ENCODE peak calls at places on chromosome 16, in nine cellular contexts. One of them, this sample, is unnamed.

GRCh38 chr16:23907457-23907902 is 71.7 kb downstream of the PRKCB start:
- DNase-seq in cardiac muscle cell: no peak
- DNase-seq in epithelial cell of esophagus: no peak
- DNase-seq in endodermal cell: peak; percentile 48
- DNase-seq in brain microvascular endothelial cell: no peak
- DNase-seq in AG04449: no peak
- DNase-seq in gastrocnemius medialis: no peak
- DNase-seq in GM12865: no peak
- DNase-seq in foreskin fibroblast: no peak
- DNase-seq in this sample: no peak

GRCh38 chr16:78925071-78925714 is 675.3 kb downstream of the MAF start:
- DNase-seq in endodermal cell: peak; percentile 74
- DNase-seq in AG04449: no peak
- DNase-seq in cardiac muscle cell: peak; percentile 23
- DNase-seq in GM12865: peak; percentile 20
- DNase-seq in epithelial cell of esophagus: peak; percentile 5
- DNase-seq in brain microvascular endothelial cell: no peak
- DNase-seq in foreskin fibroblast: no peak
- DNase-seq in gastrocnemius medialis: peak; percentile 30
- DNase-seq in this sample: no peak

GRCh38 chr16:73171901-73172619 is 124.1 kb upstream of the ZFHX3 start:
- DNase-seq in brain microvascular endothelial cell: no peak
- DNase-seq in epithelial cell of esophagus: no peak
- DNase-seq in foreskin fibroblast: no peak
- DNase-seq in cardiac muscle cell: no peak
- DNase-seq in GM12865: no peak
- DNase-seq in gastrocnemius medialis: no peak
- DNase-seq in AG04449: no peak
- DNase-seq in endodermal cell: peak; percentile 71
- DNase-seq in this sample: no peak

GRCh38 chr16:48531011-48531962 is 78.7 kb downstream of the N4BP1 start:
- DNase-seq in endodermal cell: peak; percentile 32
- DNase-seq in brain microvascular endothelial cell: no peak
- DNase-seq in cardiac muscle cell: no peak
- DNase-seq in GM12865: no peak
- DNase-seq in AG04449: no peak
- DNase-seq in gastrocnemius medialis: no peak
- DNase-seq in foreskin fibroblast: peak; percentile 71
- DNase-seq in epithelial cell of esophagus: no peak
- DNase-seq in this sample: no peak

GRCh38 chr16:49838639-49839461 is 17.1 kb downstream of the ZNF423 start:
- DNase-seq in GM12865: no peak
- DNase-seq in cardiac muscle cell: no peak
- DNase-seq in epithelial cell of esophagus: no peak
- DNase-seq in brain microvascular endothelial cell: no peak
- DNase-seq in gastrocnemius medialis: no peak
- DNase-seq in foreskin fibroblast: no peak
- DNase-seq in endodermal cell: peak; percentile 77
- DNase-seq in AG04449: no peak
- DNase-seq in this sample: no peak

GRCh38 chr16:79173101-79173500 is 427.4 kb downstream of the MAF start:
- DNase-seq in GM12865: no peak
- DNase-seq in endodermal cell: no peak
- DNase-seq in cardiac muscle cell: no peak
- DNase-seq in AG04449: no peak
- DNase-seq in brain microvascular endothelial cell: no peak
- DNase-seq in foreskin fibroblast: no peak
- DNase-seq in gastrocnemius medialis: no peak
- DNase-seq in epithelial cell of esophagus: no peak
- DNase-seq in this sample: no peak

GRCh38 chr16:89289428-89290395 is 72.2 kb downstream of the ZNF778 start:
- DNase-seq in AG04449: no peak
- DNase-seq in gastrocnemius medialis: peak; percentile 68
- DNase-seq in GM12865: peak; percentile 65
- DNase-seq in brain microvascular endothelial cell: peak; percentile 54
- DNase-seq in foreskin fibroblast: peak; percentile 63
- DNase-seq in epithelial cell of esophagus: peak; percentile 66
- DNase-seq in cardiac muscle cell: peak; percentile 82
- DNase-seq in endodermal cell: peak; percentile 95
- DNase-seq in this sample: no peak

GRCh38 chr16:71426069-71426879 is 15.6 kb downstream of the TLE7 start:
- DNase-seq in foreskin fibroblast: peak; percentile 67
- DNase-seq in AG04449: peak; percentile 67
- DNase-seq in brain microvascular endothelial cell: peak; percentile 94
- DNase-seq in cardiac muscle cell: peak; percentile 56
- DNase-seq in gastrocnemius medialis: no peak
- DNase-seq in endodermal cell: peak; percentile 98
- DNase-seq in GM12865: peak; percentile 89
- DNase-seq in epithelial cell of esophagus: peak; percentile 93
- DNase-seq in this sample: no peak

GRCh38 chr16:30923554-30924085 is at the start of gene FBXL19:
- DNase-seq in epithelial cell of esophagus: no peak
- DNase-seq in cardiac muscle cell: peak; percentile 78
- DNase-seq in foreskin fibroblast: no peak
- DNase-seq in AG04449: no peak
- DNase-seq in gastrocnemius medialis: no peak
- DNase-seq in GM12865: no peak
- DNase-seq in brain microvascular endothelial cell: no peak
- DNase-seq in endodermal cell: peak; percentile 88
- DNase-seq in this sample: no peak

GRCh38 chr16:54287018-54287757 is 601 bp upstream of the IRX3 start:
- DNase-seq in brain microvascular endothelial cell: no peak
- DNase-seq in gastrocnemius medialis: no peak
- DNase-seq in AG04449: no peak
- DNase-seq in cardiac muscle cell: no peak
- DNase-seq in endodermal cell: peak; percentile 92
- DNase-seq in foreskin fibroblast: no peak
- DNase-seq in GM12865: no peak
- DNase-seq in epithelial cell of esophagus: no peak
- DNase-seq in this sample: peak; percentile 67

GRCh38 chr16:2831203-2831602 is 1.1 kb downstream of the ZG16B start:
- DNase-seq in foreskin fibroblast: no peak
- DNase-seq in AG04449: no peak
- DNase-seq in endodermal cell: no peak
- DNase-seq in epithelial cell of esophagus: no peak
- DNase-seq in GM12865: no peak
- DNase-seq in gastrocnemius medialis: no peak
- DNase-seq in brain microvascular endothelial cell: no peak
- DNase-seq in cardiac muscle cell: no peak
- DNase-seq in this sample: peak; percentile 62

GRCh38 chr16:2828876-2829430 is 1.1 kb upstream of the ZG16B start:
- DNase-seq in GM12865: no peak
- DNase-seq in epithelial cell of esophagus: no peak
- DNase-seq in gastrocnemius medialis: no peak
- DNase-seq in brain microvascular endothelial cell: no peak
- DNase-seq in foreskin fibroblast: no peak
- DNase-seq in AG04449: no peak
- DNase-seq in endodermal cell: no peak
- DNase-seq in cardiac muscle cell: no peak
- DNase-seq in this sample: no peak

GRCh38 chr16:2829501-2830354 is at the start of gene ZG16B:
- DNase-seq in cardiac muscle cell: no peak
- DNase-seq in foreskin fibroblast: no peak
- DNase-seq in brain microvascular endothelial cell: no peak
- DNase-seq in AG04449: no peak
- DNase-seq in gastrocnemius medialis: no peak
- DNase-seq in GM12865: peak; percentile 44
- DNase-seq in endodermal cell: no peak
- DNase-seq in epithelial cell of esophagus: peak; percentile 18
- DNase-seq in this sample: no peak

GRCh38 chr16:2828521-2828840 is 1.6 kb upstream of the ZG16B start:
- DNase-seq in brain microvascular endothelial cell: no peak
- DNase-seq in GM12865: no peak
- DNase-seq in endodermal cell: no peak
- DNase-seq in epithelial cell of esophagus: no peak
- DNase-seq in AG04449: no peak
- DNase-seq in cardiac muscle cell: no peak
- DNase-seq in gastrocnemius medialis: no peak
- DNase-seq in foreskin fibroblast: no peak
- DNase-seq in this sample: no peak

GRCh38 chr16:2830355-2830695 is 222 bp downstream of the ZG16B start:
- DNase-seq in cardiac muscle cell: no peak
- DNase-seq in GM12865: no peak
- DNase-seq in gastrocnemius medialis: no peak
- DNase-seq in AG04449: no peak
- DNase-seq in brain microvascular endothelial cell: no peak
- DNase-seq in endodermal cell: no peak
- DNase-seq in foreskin fibroblast: no peak
- DNase-seq in epithelial cell of esophagus: no peak
- DNase-seq in this sample: no peak
- H3K4me3 ChIP-seq in cardiac muscle cell: no peak overlapping the region
- H3K4me3 ChIP-seq in GM12865: peak overlapping the region; percentile 50
- H3K4me3 ChIP-seq in gastrocnemius medialis: no peak overlapping the region
- H3K4me3 ChIP-seq in AG04449: no peak overlapping the region
- H3K4me3 ChIP-seq in brain microvascular endothelial cell: no peak overlapping the region
- H3K4me3 ChIP-seq in endodermal cell: no peak overlapping the region
- H3K4me3 ChIP-seq in foreskin fibroblast: no peak overlapping the region
- H3K4me3 ChIP-seq in epithelial cell of esophagus: no peak overlapping the region
- H3K4me3 ChIP-seq in this sample: no peak overlapping the region

GRCh38 chr16:3187798-3188674 is at the start of gene OR1F1:
- DNase-seq in AG04449: peak; percentile 44
- DNase-seq in GM12865: peak; percentile 88
- DNase-seq in cardiac muscle cell: peak; percentile 30
- DNase-seq in epithelial cell of esophagus: peak; percentile 69
- DNase-seq in foreskin fibroblast: peak; percentile 67
- DNase-seq in gastrocnemius medialis: no peak
- DNase-seq in endodermal cell: peak; percentile 88
- DNase-seq in brain microvascular endothelial cell: peak; percentile 69
- DNase-seq in this sample: no peak

GRCh38 chr16:3189869-3190268 is 1.9 kb downstream of the OR1F1 start:
- DNase-seq in cardiac muscle cell: no peak
- DNase-seq in epithelial cell of esophagus: no peak
- DNase-seq in AG04449: no peak
- DNase-seq in GM12865: no peak
- DNase-seq in brain microvascular endothelial cell: no peak
- DNase-seq in endodermal cell: peak; percentile 56
- DNase-seq in gastrocnemius medialis: no peak
- DNase-seq in foreskin fibroblast: no peak
- DNase-seq in this sample: no peak

GRCh38 chr16:3188925-3189825 is 1.2 kb downstream of the OR1F1 start:
- DNase-seq in foreskin fibroblast: no peak
- DNase-seq in GM12865: peak; percentile 87
- DNase-seq in brain microvascular endothelial cell: peak; percentile 76
- DNase-seq in epithelial cell of esophagus: peak; percentile 71
- DNase-seq in AG04449: no peak
- DNase-seq in cardiac muscle cell: peak; percentile 61
- DNase-seq in gastrocnemius medialis: no peak
- DNase-seq in endodermal cell: peak; percentile 93
- DNase-seq in this sample: peak; percentile 73

GRCh38 chr16:3186946-3187690 is 886 bp upstream of the OR1F1 start:
- DNase-seq in epithelial cell of esophagus: no peak
- DNase-seq in brain microvascular endothelial cell: no peak
- DNase-seq in cardiac muscle cell: no peak
- DNase-seq in foreskin fibroblast: no peak
- DNase-seq in gastrocnemius medialis: no peak
- DNase-seq in endodermal cell: peak; percentile 53
- DNase-seq in GM12865: no peak
- DNase-seq in AG04449: no peak
- DNase-seq in this sample: no peak

DNA sequence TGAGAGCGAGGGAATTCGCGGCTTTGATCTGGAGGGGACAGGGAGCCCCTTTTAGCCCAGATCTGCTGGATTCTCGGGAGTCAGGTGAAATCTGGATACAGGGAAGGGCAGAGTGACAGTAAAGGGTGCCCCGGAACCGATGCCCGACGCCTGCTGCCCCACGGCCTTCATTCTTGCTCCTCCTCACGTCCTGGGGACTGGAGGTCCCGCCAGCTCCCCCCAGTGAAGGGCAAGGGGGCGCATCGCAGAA is 596 bp downstream of the OR1F1 start:
- DNase-seq in brain microvascular endothelial cell: no peak
- DNase-seq in GM12865: no peak
- DNase-seq in foreskin fibroblast: no peak
- DNase-seq in endodermal cell: no peak
- DNase-seq in epithelial cell of esophagus: no peak
- DNase-seq in cardiac muscle cell: no peak
- DNase-seq in gastrocnemius medialis: no peak
- DNase-seq in AG04449: no peak
- DNase-seq in this sample: no peak
- H3K4me3 ChIP-seq in brain microvascular endothelial cell: peak overlapping the region; percentile 68
- H3K4me3 ChIP-seq in GM12865: peak overlapping the region; percentile 71
- H3K4me3 ChIP-seq in foreskin fibroblast: peak overlapping the region; percentile 51
- H3K4me3 ChIP-seq in endodermal cell: peak overlapping the region; percentile 88
- H3K4me3 ChIP-seq in epithelial cell of esophagus: peak overlapping the region; percentile 62
- H3K4me3 ChIP-seq in cardiac muscle cell: peak overlapping the region; percentile 61
- H3K4me3 ChIP-seq in gastrocnemius medialis: no peak overlapping the region
- H3K4me3 ChIP-seq in AG04449: peak overlapping the region; percentile 69
- H3K4me3 ChIP-seq in this sample: peak overlapping the region; percentile 52

GRCh38 chr16:67539691-67540635 is 11.3 kb downstream of the RIPOR1 start:
- DNase-seq in GM12865: no peak
- DNase-seq in gastrocnemius medialis: no peak
- DNase-seq in brain microvascular endothelial cell: no peak
- DNase-seq in cardiac muscle cell: no peak
- DNase-seq in AG04449: no peak
- DNase-seq in epithelial cell of esophagus: no peak
- DNase-seq in endodermal cell: no peak
- DNase-seq in foreskin fibroblast: no peak
- DNase-seq in this sample: no peak

GRCh38 chr16:67537636-67538591 is 9.3 kb downstream of the RIPOR1 start:
- DNase-seq in brain microvascular endothelial cell: no peak
- DNase-seq in GM12865: peak; percentile 66
- DNase-seq in epithelial cell of esophagus: no peak
- DNase-seq in cardiac muscle cell: peak; percentile 61
- DNase-seq in AG04449: no peak
- DNase-seq in gastrocnemius medialis: no peak
- DNase-seq in endodermal cell: peak; percentile 78
- DNase-seq in foreskin fibroblast: no peak
- DNase-seq in this sample: no peak

GRCh38 chr16:67539271-67539670 is 10.6 kb downstream of the RIPOR1 start:
- DNase-seq in AG04449: no peak
- DNase-seq in epithelial cell of esophagus: no peak
- DNase-seq in foreskin fibroblast: no peak
- DNase-seq in GM12865: no peak
- DNase-seq in brain microvascular endothelial cell: no peak
- DNase-seq in gastrocnemius medialis: no peak
- DNase-seq in cardiac muscle cell: no peak
- DNase-seq in endodermal cell: no peak
- DNase-seq in this sample: no peak

GRCh38 chr16:67537270-67537635 is 8.6 kb downstream of the RIPOR1 start:
- DNase-seq in cardiac muscle cell: peak; percentile 43
- DNase-seq in AG04449: no peak
- DNase-seq in epithelial cell of esophagus: peak; percentile 60
- DNase-seq in GM12865: peak; percentile 43
- DNase-seq in foreskin fibroblast: peak; percentile 49
- DNase-seq in endodermal cell: peak; percentile 88
- DNase-seq in brain microvascular endothelial cell: no peak
- DNase-seq in gastrocnemius medialis: no peak
- DNase-seq in this sample: no peak

GRCh38 chr16:67538666-67539101 is 10.1 kb downstream of the RIPOR1 start:
- DNase-seq in endodermal cell: peak; percentile 74
- DNase-seq in brain microvascular endothelial cell: peak; percentile 45
- DNase-seq in cardiac muscle cell: no peak
- DNase-seq in gastrocnemius medialis: no peak
- DNase-seq in epithelial cell of esophagus: no peak
- DNase-seq in GM12865: no peak
- DNase-seq in AG04449: no peak
- DNase-seq in foreskin fibroblast: no peak
- DNase-seq in this sample: no peak
- H3K4me3 ChIP-seq in endodermal cell: peak overlapping the region; percentile 80
- H3K4me3 ChIP-seq in brain microvascular endothelial cell: peak overlapping the region; percentile 67
- H3K4me3 ChIP-seq in cardiac muscle cell: peak overlapping the region; percentile 42
- H3K4me3 ChIP-seq in gastrocnemius medialis: peak overlapping the region; percentile 68
- H3K4me3 ChIP-seq in epithelial cell of esophagus: peak overlapping the region; percentile 59
- H3K4me3 ChIP-seq in GM12865: peak overlapping the region; percentile 66
- H3K4me3 ChIP-seq in AG04449: peak overlapping the region; percentile 68
- H3K4me3 ChIP-seq in foreskin fibroblast: peak overlapping the region; percentile 67
- H3K4me3 ChIP-seq in this sample: no peak overlapping the region

GRCh38 chr16:57807968-57808528 is 5.8 kb upstream of the KIFC3 start:
- DNase-seq in brain microvascular endothelial cell: peak; percentile 82
- DNase-seq in gastrocnemius medialis: peak; percentile 73
- DNase-seq in GM12865: peak; percentile 63
- DNase-seq in AG04449: peak; percentile 80
- DNase-seq in foreskin fibroblast: peak; percentile 73
- DNase-seq in cardiac muscle cell: peak; percentile 68
- DNase-seq in epithelial cell of esophagus: peak; percentile 94
- DNase-seq in endodermal cell: peak; percentile 93
- DNase-seq in this sample: peak; percentile 88
- H3K4me3 ChIP-seq in brain microvascular endothelial cell: no peak overlapping the region
- H3K4me3 ChIP-seq in gastrocnemius medialis: peak overlapping the region; percentile 9
- H3K4me3 ChIP-seq in GM12865: no peak overlapping the region
- H3K4me3 ChIP-seq in AG04449: no peak overlapping the region
- H3K4me3 ChIP-seq in foreskin fibroblast: peak overlapping the region; percentile 41
- H3K4me3 ChIP-seq in cardiac muscle cell: no peak overlapping the region
- H3K4me3 ChIP-seq in epithelial cell of esophagus: no peak overlapping the region
- H3K4me3 ChIP-seq in endodermal cell: no peak overlapping the region
- H3K4me3 ChIP-seq in this sample: no peak overlapping the region

This sample was measured in RWPE2.